ENCODE peak calls at places on chromosomes 12 and 14, in four cellular contexts. One of them, this sample, is unnamed.

GRCh38 chr12:124675881-124676688 is 108.7 kb upstream of the NCOR2 start:
- DNase-seq in neural progenitor cell: no peak
- DNase-seq in RWPE1: no peak
- DNase-seq in PC-9: no peak
- DNase-seq in this sample: peak; percentile 71

GRCh38 chr12:102568151-102568815 is 87.9 kb upstream of the IGF1 start:
- DNase-seq in neural progenitor cell: no peak
- DNase-seq in RWPE1: no peak
- DNase-seq in PC-9: no peak
- DNase-seq in this sample: no peak

GRCh38 chr12:42590324-42590934 is 883 bp upstream of the PRICKLE1 start:
- DNase-seq in neural progenitor cell: peak; percentile 39
- DNase-seq in RWPE1: no peak
- DNase-seq in PC-9: no peak
- DNase-seq in this sample: no peak

GRCh38 chr14:50000215-50001145 is 107.6 kb downstream of the ARF6 start:
- DNase-seq in neural progenitor cell: peak; percentile 23
- DNase-seq in RWPE1: peak; percentile 62
- DNase-seq in PC-9: peak; percentile 93
- DNase-seq in this sample: peak; percentile 84

GRCh38 chr14:92563359-92563758 is 49.8 kb downstream of the RIN3 start:
- DNase-seq in neural progenitor cell: no peak
- DNase-seq in RWPE1: peak; percentile 20
- DNase-seq in PC-9: peak; percentile 76
- DNase-seq in this sample: peak; percentile 55

GRCh38 chr12:2364566-2365165 is 311.9 kb downstream of the CACNA1C start:
- DNase-seq in neural progenitor cell: peak; percentile 44
- DNase-seq in RWPE1: no peak
- DNase-seq in PC-9: no peak
- DNase-seq in this sample: no peak

GRCh38 chr14:57656853-57657252 is 163.2 kb upstream of the CCDC198 start:
- DNase-seq in neural progenitor cell: no peak
- DNase-seq in RWPE1: peak; percentile 25
- DNase-seq in PC-9: no peak
- DNase-seq in this sample: no peak

GRCh38 chr14:67413806-67414769 is 2.1 kb upstream of the PLEK2 start:
- DNase-seq in neural progenitor cell: no peak
- DNase-seq in RWPE1: peak; percentile 81
- DNase-seq in PC-9: peak; percentile 90
- DNase-seq in this sample: peak; percentile 88

GRCh38 chr14:74763803-74764531 is 851 bp downstream of the YLPM1 start:
- DNase-seq in neural progenitor cell: peak; percentile 44
- DNase-seq in RWPE1: peak; percentile 38
- DNase-seq in PC-9: peak; percentile 87
- DNase-seq in this sample: peak; percentile 17

GRCh38 chr14:45253070-45253753 is at the start of gene MIS18BP1:
- DNase-seq in neural progenitor cell: peak; percentile 98
- DNase-seq in RWPE1: peak; percentile 86
- DNase-seq in PC-9: peak; percentile 93
- DNase-seq in this sample: peak; percentile 95

GRCh38 chr12:29769162-29769820 is 14.5 kb downstream of the TMTC1 start:
- DNase-seq in neural progenitor cell: no peak
- DNase-seq in RWPE1: peak; percentile 5
- DNase-seq in PC-9: no peak
- DNase-seq in this sample: peak; percentile 94

GRCh38 chr12:86669010-86669409 is 412.8 kb upstream of the MGAT4C start:
- DNase-seq in neural progenitor cell: no peak
- DNase-seq in RWPE1: peak; percentile 25
- DNase-seq in PC-9: peak; percentile 77
- DNase-seq in this sample: no peak

GRCh38 chr12:80142640-80143039 is 43.3 kb downstream of the OTOGL start:
- DNase-seq in neural progenitor cell: no peak
- DNase-seq in RWPE1: no peak
- DNase-seq in PC-9: no peak
- DNase-seq in this sample: no peak

GRCh38 chr12:71158361-71158882 is 623 bp upstream of the TSPAN8 start:
- DNase-seq in neural progenitor cell: no peak
- DNase-seq in RWPE1: no peak
- DNase-seq in PC-9: no peak
- DNase-seq in this sample: no peak

GRCh38 chr14:93039649-93040315 is 75.9 kb downstream of the ITPK1 start:
- DNase-seq in neural progenitor cell: no peak
- DNase-seq in RWPE1: no peak
- DNase-seq in PC-9: no peak
- DNase-seq in this sample: no peak

GRCh38 chr14:102777711-102778615 is 714 bp downstream of the TRAF3 start:
- DNase-seq in neural progenitor cell: peak; percentile 44
- DNase-seq in RWPE1: peak; percentile 41
- DNase-seq in PC-9: no peak
- DNase-seq in this sample: peak; percentile 47

GRCh38 chr14:87971010-87971409 is 22.0 kb downstream of the GALC start:
- DNase-seq in neural progenitor cell: no peak
- DNase-seq in RWPE1: no peak
- DNase-seq in PC-9: no peak
- DNase-seq in this sample: no peak

GRCh38 chr14:87409401-87409800 is 583.6 kb downstream of the GALC start:
- DNase-seq in neural progenitor cell: no peak
- DNase-seq in RWPE1: no peak
- DNase-seq in PC-9: no peak
- DNase-seq in this sample: peak; percentile 65

GRCh38 chr14:25400607-25401206 is 350.8 kb upstream of the STXBP6 start:
- DNase-seq in neural progenitor cell: peak; percentile 67
- DNase-seq in RWPE1: no peak
- DNase-seq in PC-9: peak; percentile 40
- DNase-seq in this sample: peak; percentile 29

GRCh38 chr14:102556098-102556677 is 36.3 kb upstream of the RCOR1 start:
- DNase-seq in neural progenitor cell: no peak
- DNase-seq in RWPE1: no peak
- DNase-seq in PC-9: no peak
- DNase-seq in this sample: no peak

GRCh38 chr12:12881495-12881894 is 9.9 kb upstream of the GPRC5A start:
- DNase-seq in neural progenitor cell: no peak
- DNase-seq in RWPE1: no peak
- DNase-seq in PC-9: peak; percentile 83
- DNase-seq in this sample: peak; percentile 79

GRCh38 chr14:24079521-24080141 is 8.3 kb downstream of the CPNE6 start:
- DNase-seq in neural progenitor cell: peak; percentile 90
- DNase-seq in RWPE1: no peak
- DNase-seq in PC-9: no peak
- DNase-seq in this sample: no peak

GRCh38 chr12:121530600-121531355 is 50.0 kb downstream of the KDM2B start:
- DNase-seq in neural progenitor cell: no peak
- DNase-seq in RWPE1: no peak
- DNase-seq in PC-9: no peak
- DNase-seq in this sample: peak; percentile 88

GRCh38 chr14:56874375-56874774 is 64.1 kb upstream of the OTX2 start:
- DNase-seq in neural progenitor cell: peak; percentile 73
- DNase-seq in RWPE1: no peak
- DNase-seq in PC-9: no peak
- DNase-seq in this sample: no peak

GRCh38 chr14:64773577-64773976 is 69.4 kb downstream of the PLEKHG3 start:
- DNase-seq in neural progenitor cell: no peak
- DNase-seq in RWPE1: no peak
- DNase-seq in PC-9: no peak
- DNase-seq in this sample: no peak

GRCh38 chr12:3820122-3820521 is 53.1 kb downstream of the PARP11 start:
- DNase-seq in neural progenitor cell: no peak
- DNase-seq in RWPE1: peak; percentile 51
- DNase-seq in PC-9: no peak
- DNase-seq in this sample: peak; percentile 65

GRCh38 chr14:99587463-99588278 is 16.3 kb downstream of the CCDC85C start:
- DNase-seq in neural progenitor cell: no peak
- DNase-seq in RWPE1: no peak
- DNase-seq in PC-9: no peak
- DNase-seq in this sample: no peak

GRCh38 chr14:105537580-105538474 is 11.4 kb downstream of the TMEM121 start:
- DNase-seq in neural progenitor cell: peak; percentile 40
- DNase-seq in RWPE1: peak; percentile 73
- DNase-seq in PC-9: no peak
- DNase-seq in this sample: no peak

GRCh38 chr14:58607571-58608317 is 30.0 kb upstream of the DACT1 start:
- DNase-seq in neural progenitor cell: no peak
- DNase-seq in RWPE1: peak; percentile 12
- DNase-seq in PC-9: peak; percentile 54
- DNase-seq in this sample: peak; percentile 87

GRCh38 chr12:22286569-22286968 is 47.9 kb downstream of the ST8SIA1 start:
- DNase-seq in neural progenitor cell: no peak
- DNase-seq in RWPE1: no peak
- DNase-seq in PC-9: no peak
- DNase-seq in this sample: peak; percentile 93

GRCh38 chr12:102423447-102423846 is 56.9 kb downstream of the IGF1 start:
- DNase-seq in neural progenitor cell: no peak
- DNase-seq in RWPE1: no peak
- DNase-seq in PC-9: no peak
- DNase-seq in this sample: peak; percentile 67

GRCh38 chr14:54622189-54622958 is 55.4 kb downstream of the SAMD4A start:
- DNase-seq in neural progenitor cell: no peak
- DNase-seq in RWPE1: no peak
- DNase-seq in PC-9: no peak
- DNase-seq in this sample: no peak

GRCh38 chr12:112837629-112838191 is 46.2 kb downstream of the RPH3A start:
- DNase-seq in neural progenitor cell: no peak
- DNase-seq in RWPE1: peak; percentile 66
- DNase-seq in PC-9: peak; percentile 59
- DNase-seq in this sample: peak; percentile 29

GRCh38 chr12:175759-176158 is 38.2 kb downstream of the SLC6A12 start:
- DNase-seq in neural progenitor cell: no peak
- DNase-seq in RWPE1: no peak
- DNase-seq in PC-9: no peak
- DNase-seq in this sample: no peak

GRCh38 chr12:177336-177979 is 36.5 kb downstream of the SLC6A12 start:
- DNase-seq in neural progenitor cell: no peak
- DNase-seq in RWPE1: no peak
- DNase-seq in PC-9: no peak
- DNase-seq in this sample: no peak

GRCh38 chr12:175250-175649 is 38.7 kb downstream of the SLC6A12 start:
- DNase-seq in neural progenitor cell: no peak
- DNase-seq in RWPE1: no peak
- DNase-seq in PC-9: no peak
- DNase-seq in this sample: no peak

GRCh38 chr12:177980-178714 is 35.8 kb downstream of the SLC6A12 start:
- DNase-seq in neural progenitor cell: no peak
- DNase-seq in RWPE1: no peak
- DNase-seq in PC-9: no peak
- DNase-seq in this sample: no peak

DNA sequence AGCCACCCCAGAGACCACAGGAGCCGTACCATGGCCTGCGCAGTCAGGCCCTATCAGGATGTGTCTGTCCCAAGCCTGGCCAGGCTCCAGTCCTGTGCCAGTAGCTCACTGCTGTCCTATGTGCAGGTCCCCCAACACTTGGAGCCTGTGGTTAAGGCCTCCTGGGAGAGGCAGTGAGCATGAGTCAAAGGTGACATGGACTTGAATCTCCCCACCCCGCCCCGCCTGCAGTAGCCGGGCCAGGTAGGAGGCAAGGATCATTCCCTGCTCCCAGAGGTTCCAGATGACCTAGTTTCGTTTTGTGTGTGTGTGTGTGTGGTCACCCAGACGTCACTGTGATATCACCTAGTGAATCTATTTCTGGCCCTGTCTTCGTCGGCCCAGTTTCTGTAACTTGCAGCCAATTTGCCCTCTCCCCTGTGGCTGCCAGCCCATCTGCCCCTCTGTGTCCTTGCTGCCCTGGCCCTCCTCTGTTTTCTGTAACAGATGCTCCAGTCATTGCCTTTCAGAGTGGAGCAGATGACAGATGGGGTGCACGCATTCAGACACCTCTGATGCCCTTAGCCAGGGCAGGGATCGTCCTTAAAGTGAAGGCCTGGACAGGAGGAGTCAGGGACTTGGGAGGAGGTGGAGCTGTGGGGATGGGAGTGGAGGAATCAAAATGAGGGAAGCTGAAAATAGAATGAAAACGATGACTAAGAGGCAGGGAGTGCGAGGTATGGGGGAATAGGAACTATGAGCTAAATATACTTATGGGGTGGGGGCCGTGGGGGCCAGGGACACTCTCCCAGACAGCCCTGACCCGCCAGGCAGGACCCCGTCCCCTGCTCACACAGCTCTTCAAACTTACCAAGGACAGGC is 37.4 kb downstream of the SLC6A12 start:
- DNase-seq in neural progenitor cell: no peak
- DNase-seq in RWPE1: peak; percentile 52
- DNase-seq in PC-9: peak; percentile 59
- DNase-seq in this sample: peak; percentile 61
- H3K27ac ChIP-seq in neural progenitor cell: no peak overlapping the region
- H3K27ac ChIP-seq in RWPE1: no peak overlapping the region
- H3K27ac ChIP-seq in PC-9: no peak overlapping the region
- H3K27ac ChIP-seq in this sample: peak overlapping the region; percentile 3

GRCh38 chr12:109900752-109901580 is 892 bp downstream of the TCHP start:
- DNase-seq in neural progenitor cell: peak; percentile 51
- DNase-seq in RWPE1: peak; percentile 33
- DNase-seq in PC-9: no peak
- DNase-seq in this sample: no peak
- H3K27ac ChIP-seq in neural progenitor cell: no peak overlapping the region
- H3K27ac ChIP-seq in RWPE1: peak overlapping the region; percentile 86
- H3K27ac ChIP-seq in PC-9: peak overlapping the region; percentile 5
- H3K27ac ChIP-seq in this sample: peak overlapping the region; percentile 79

GRCh38 chr12:110498984-110499706 is 2.8 kb downstream of the VPS29 start:
- DNase-seq in neural progenitor cell: no peak
- DNase-seq in RWPE1: peak; percentile 57
- DNase-seq in PC-9: no peak
- DNase-seq in this sample: peak; percentile 13
- H3K27ac ChIP-seq in neural progenitor cell: no peak overlapping the region
- H3K27ac ChIP-seq in RWPE1: no peak overlapping the region
- H3K27ac ChIP-seq in PC-9: peak overlapping the region; percentile 85
- H3K27ac ChIP-seq in this sample: no peak overlapping the region

DNA sequence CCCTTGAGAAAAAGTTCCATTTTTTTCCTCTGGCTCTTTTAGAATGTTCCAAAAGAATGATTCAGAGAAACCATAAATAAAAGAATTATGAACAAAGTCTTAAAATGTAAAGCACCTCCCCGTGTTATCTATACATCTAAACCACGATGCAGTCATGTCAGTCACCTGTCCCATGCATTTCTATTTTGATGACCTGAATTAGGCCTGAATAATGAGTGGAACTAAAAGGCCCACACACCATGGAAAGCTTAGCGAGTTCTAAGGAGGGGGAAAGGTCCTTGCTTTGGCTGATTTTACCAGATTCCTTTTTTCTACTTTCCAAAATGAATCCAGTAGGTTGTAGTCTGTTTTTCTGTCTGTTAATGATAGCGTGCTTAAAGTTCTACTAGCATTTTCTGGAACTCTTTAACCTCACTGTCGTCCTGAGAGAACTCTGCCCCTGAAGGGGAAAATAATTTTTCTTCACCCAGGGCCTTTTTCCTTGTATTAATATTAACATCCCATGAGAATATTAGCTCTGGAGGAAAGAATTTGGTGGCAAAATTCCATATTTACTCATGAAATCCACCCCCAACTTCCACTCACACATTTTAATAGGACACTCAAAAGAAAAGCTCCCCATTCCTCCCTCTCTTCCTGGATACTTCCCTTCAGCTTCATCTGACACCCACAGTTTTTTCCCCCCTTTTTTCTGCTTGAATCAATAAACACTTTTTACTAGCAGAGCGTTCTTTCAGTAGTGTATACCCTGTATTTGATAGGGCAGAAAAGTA is 266.3 kb upstream of the DIO2 start:
- DNase-seq in neural progenitor cell: no peak
- DNase-seq in RWPE1: no peak
- DNase-seq in PC-9: no peak
- DNase-seq in this sample: peak; percentile 71
- H3K27ac ChIP-seq in neural progenitor cell: no peak overlapping the region
- H3K27ac ChIP-seq in RWPE1: no peak overlapping the region
- H3K27ac ChIP-seq in PC-9: no peak overlapping the region
- H3K27ac ChIP-seq in this sample: peak overlapping the region; percentile 76